ENCODE peak calls at places on chromosomes 1 and 21, in ten cellular contexts. One of them, this sample, is unnamed.

GRCh38 chr1:211607752-211608478 is 29.0 kb upstream of the SLC30A1 start:
- DNase-seq in HuH-7: no peak
- DNase-seq in NCI-H1105: no peak
- DNase-seq in GM04504: no peak
- DNase-seq in NCI-H2029 treated with DMSO at 0.1 percent for 48 hours: no peak
- DNase-seq in COR-L47: no peak
- DNase-seq in stimulated activated naive CD4-positive, alpha-beta T cell treated with Interleukin-2 at 50 U/mL for 16 hours: no peak
- DNase-seq in fibroblast of pulmonary artery: no peak
- DNase-seq in effector CD4-positive, alpha-beta T cell: no peak
- DNase-seq in fibroblast of the aortic adventitia: no peak
- DNase-seq in this sample: no peak

GRCh38 chr1:228735871-228736586 is 750 bp downstream of the RHOU start:
- DNase-seq in HuH-7: peak; percentile 43
- DNase-seq in NCI-H1105: no peak
- DNase-seq in GM04504: no peak
- DNase-seq in NCI-H2029 treated with DMSO at 0.1 percent for 48 hours: no peak
- DNase-seq in COR-L47: no peak
- DNase-seq in stimulated activated naive CD4-positive, alpha-beta T cell treated with Interleukin-2 at 50 U/mL for 16 hours: no peak
- DNase-seq in fibroblast of pulmonary artery: peak; percentile 55
- DNase-seq in effector CD4-positive, alpha-beta T cell: peak; percentile 12
- DNase-seq in fibroblast of the aortic adventitia: peak; percentile 31
- DNase-seq in this sample: peak; percentile 50

GRCh38 chr1:38994196-38994595 is 3.1 kb downstream of the AKIRIN1 start:
- DNase-seq in HuH-7: no peak
- DNase-seq in NCI-H1105: no peak
- DNase-seq in GM04504: no peak
- DNase-seq in NCI-H2029 treated with DMSO at 0.1 percent for 48 hours: no peak
- DNase-seq in COR-L47: no peak
- DNase-seq in stimulated activated naive CD4-positive, alpha-beta T cell treated with Interleukin-2 at 50 U/mL for 16 hours: no peak
- DNase-seq in fibroblast of pulmonary artery: no peak
- DNase-seq in effector CD4-positive, alpha-beta T cell: no peak
- DNase-seq in fibroblast of the aortic adventitia: no peak
- DNase-seq in this sample: no peak

GRCh38 chr1:245363821-245364220 is 209.0 kb downstream of the KIF26B start:
- DNase-seq in HuH-7: no peak
- DNase-seq in NCI-H1105: no peak
- DNase-seq in GM04504: no peak
- DNase-seq in NCI-H2029 treated with DMSO at 0.1 percent for 48 hours: no peak
- DNase-seq in COR-L47: no peak
- DNase-seq in stimulated activated naive CD4-positive, alpha-beta T cell treated with Interleukin-2 at 50 U/mL for 16 hours: no peak
- DNase-seq in fibroblast of pulmonary artery: no peak
- DNase-seq in effector CD4-positive, alpha-beta T cell: no peak
- DNase-seq in fibroblast of the aortic adventitia: no peak
- DNase-seq in this sample: peak; percentile 49

GRCh38 chr1:229941160-229941559 is 125.9 kb upstream of the GALNT2 start:
- DNase-seq in HuH-7: no peak
- DNase-seq in NCI-H1105: no peak
- DNase-seq in GM04504: no peak
- DNase-seq in NCI-H2029 treated with DMSO at 0.1 percent for 48 hours: no peak
- DNase-seq in COR-L47: no peak
- DNase-seq in stimulated activated naive CD4-positive, alpha-beta T cell treated with Interleukin-2 at 50 U/mL for 16 hours: no peak
- DNase-seq in fibroblast of pulmonary artery: no peak
- DNase-seq in effector CD4-positive, alpha-beta T cell: no peak
- DNase-seq in fibroblast of the aortic adventitia: no peak
- DNase-seq in this sample: no peak

GRCh38 chr21:35035116-35035515 is 14.0 kb downstream of the RUNX1 start:
- DNase-seq in HuH-7: no peak
- DNase-seq in NCI-H1105: no peak
- DNase-seq in GM04504: no peak
- DNase-seq in NCI-H2029 treated with DMSO at 0.1 percent for 48 hours: no peak
- DNase-seq in COR-L47: no peak
- DNase-seq in stimulated activated naive CD4-positive, alpha-beta T cell treated with Interleukin-2 at 50 U/mL for 16 hours: no peak
- DNase-seq in fibroblast of pulmonary artery: no peak
- DNase-seq in effector CD4-positive, alpha-beta T cell: no peak
- DNase-seq in fibroblast of the aortic adventitia: no peak
- DNase-seq in this sample: no peak

GRCh38 chr1:9315411-9316079 is 22.9 kb downstream of the SPSB1 start:
- DNase-seq in HuH-7: no peak
- DNase-seq in NCI-H1105: no peak
- DNase-seq in GM04504: no peak
- DNase-seq in NCI-H2029 treated with DMSO at 0.1 percent for 48 hours: no peak
- DNase-seq in COR-L47: no peak
- DNase-seq in stimulated activated naive CD4-positive, alpha-beta T cell treated with Interleukin-2 at 50 U/mL for 16 hours: peak; percentile 79
- DNase-seq in fibroblast of pulmonary artery: peak; percentile 60
- DNase-seq in effector CD4-positive, alpha-beta T cell: no peak
- DNase-seq in fibroblast of the aortic adventitia: peak; percentile 36
- DNase-seq in this sample: no peak

GRCh38 chr1:221759436-221759835 is 17.5 kb upstream of the DUSP10 start:
- DNase-seq in HuH-7: no peak
- DNase-seq in NCI-H1105: no peak
- DNase-seq in GM04504: no peak
- DNase-seq in NCI-H2029 treated with DMSO at 0.1 percent for 48 hours: no peak
- DNase-seq in COR-L47: no peak
- DNase-seq in stimulated activated naive CD4-positive, alpha-beta T cell treated with Interleukin-2 at 50 U/mL for 16 hours: no peak
- DNase-seq in fibroblast of pulmonary artery: peak; percentile 40
- DNase-seq in effector CD4-positive, alpha-beta T cell: no peak
- DNase-seq in fibroblast of the aortic adventitia: peak; percentile 60
- DNase-seq in this sample: no peak

GRCh38 chr1:114314576-114314975 is 160.9 kb upstream of the SYT6 start:
- DNase-seq in HuH-7: no peak
- DNase-seq in NCI-H1105: no peak
- DNase-seq in GM04504: no peak
- DNase-seq in NCI-H2029 treated with DMSO at 0.1 percent for 48 hours: no peak
- DNase-seq in COR-L47: no peak
- DNase-seq in stimulated activated naive CD4-positive, alpha-beta T cell treated with Interleukin-2 at 50 U/mL for 16 hours: no peak
- DNase-seq in fibroblast of pulmonary artery: no peak
- DNase-seq in effector CD4-positive, alpha-beta T cell: no peak
- DNase-seq in fibroblast of the aortic adventitia: no peak
- DNase-seq in this sample: no peak

GRCh38 chr1:50968884-50969610 is 998 bp upstream of the CDKN2C start:
- DNase-seq in HuH-7: peak; percentile 22
- DNase-seq in NCI-H1105: no peak
- DNase-seq in GM04504: no peak
- DNase-seq in NCI-H2029 treated with DMSO at 0.1 percent for 48 hours: no peak
- DNase-seq in COR-L47: no peak
- DNase-seq in stimulated activated naive CD4-positive, alpha-beta T cell treated with Interleukin-2 at 50 U/mL for 16 hours: peak; percentile 48
- DNase-seq in fibroblast of pulmonary artery: peak; percentile 12
- DNase-seq in effector CD4-positive, alpha-beta T cell: peak; percentile 31
- DNase-seq in fibroblast of the aortic adventitia: peak; percentile 19
- DNase-seq in this sample: no peak

GRCh38 chr1:9942399-9942938 is 722 bp downstream of the LZIC start:
- DNase-seq in HuH-7: peak; percentile 60
- DNase-seq in NCI-H1105: peak; percentile 15
- DNase-seq in GM04504: peak; percentile 31
- DNase-seq in NCI-H2029 treated with DMSO at 0.1 percent for 48 hours: peak; percentile 15
- DNase-seq in COR-L47: peak; percentile 47
- DNase-seq in stimulated activated naive CD4-positive, alpha-beta T cell treated with Interleukin-2 at 50 U/mL for 16 hours: no peak
- DNase-seq in fibroblast of pulmonary artery: peak; percentile 75
- DNase-seq in effector CD4-positive, alpha-beta T cell: no peak
- DNase-seq in fibroblast of the aortic adventitia: peak; percentile 78
- DNase-seq in this sample: peak; percentile 31

GRCh38 chr1:24996983-24997893 is 67.2 kb upstream of the RUNX3 start:
- DNase-seq in HuH-7: no peak
- DNase-seq in NCI-H1105: no peak
- DNase-seq in GM04504: no peak
- DNase-seq in NCI-H2029 treated with DMSO at 0.1 percent for 48 hours: no peak
- DNase-seq in COR-L47: no peak
- DNase-seq in stimulated activated naive CD4-positive, alpha-beta T cell treated with Interleukin-2 at 50 U/mL for 16 hours: no peak
- DNase-seq in fibroblast of pulmonary artery: no peak
- DNase-seq in effector CD4-positive, alpha-beta T cell: no peak
- DNase-seq in fibroblast of the aortic adventitia: no peak
- DNase-seq in this sample: no peak

GRCh38 chr1:9101510-9102146 is 27.3 kb downstream of the GPR157 start:
- DNase-seq in HuH-7: peak; percentile 70
- DNase-seq in NCI-H1105: no peak
- DNase-seq in GM04504: peak; percentile 35
- DNase-seq in NCI-H2029 treated with DMSO at 0.1 percent for 48 hours: peak; percentile 7
- DNase-seq in COR-L47: peak; percentile 38
- DNase-seq in stimulated activated naive CD4-positive, alpha-beta T cell treated with Interleukin-2 at 50 U/mL for 16 hours: no peak
- DNase-seq in fibroblast of pulmonary artery: peak; percentile 71
- DNase-seq in effector CD4-positive, alpha-beta T cell: no peak
- DNase-seq in fibroblast of the aortic adventitia: peak; percentile 78
- DNase-seq in this sample: peak; percentile 63

GRCh38 chr1:104132386-104132973 is 382.8 kb downstream of the AMY1C start:
- DNase-seq in HuH-7: peak; percentile 6
- DNase-seq in NCI-H1105: peak; percentile 51
- DNase-seq in GM04504: no peak
- DNase-seq in NCI-H2029 treated with DMSO at 0.1 percent for 48 hours: peak; percentile 17
- DNase-seq in COR-L47: peak; percentile 57
- DNase-seq in stimulated activated naive CD4-positive, alpha-beta T cell treated with Interleukin-2 at 50 U/mL for 16 hours: no peak
- DNase-seq in fibroblast of pulmonary artery: no peak
- DNase-seq in effector CD4-positive, alpha-beta T cell: no peak
- DNase-seq in fibroblast of the aortic adventitia: no peak
- DNase-seq in this sample: peak; percentile 12

GRCh38 chr21:41169701-41170100 is 1.7 kb downstream of the BACE2 start:
- DNase-seq in HuH-7: no peak
- DNase-seq in NCI-H1105: no peak
- DNase-seq in GM04504: no peak
- DNase-seq in NCI-H2029 treated with DMSO at 0.1 percent for 48 hours: no peak
- DNase-seq in COR-L47: no peak
- DNase-seq in stimulated activated naive CD4-positive, alpha-beta T cell treated with Interleukin-2 at 50 U/mL for 16 hours: no peak
- DNase-seq in fibroblast of pulmonary artery: no peak
- DNase-seq in effector CD4-positive, alpha-beta T cell: no peak
- DNase-seq in fibroblast of the aortic adventitia: peak; percentile 60
- DNase-seq in this sample: no peak

GRCh38 chr1:219660666-219661463 is 48.0 kb upstream of the ZC3H11B start:
- DNase-seq in HuH-7: peak; percentile 58
- DNase-seq in NCI-H1105: no peak
- DNase-seq in GM04504: peak; percentile 29
- DNase-seq in NCI-H2029 treated with DMSO at 0.1 percent for 48 hours: peak; percentile 69
- DNase-seq in COR-L47: no peak
- DNase-seq in stimulated activated naive CD4-positive, alpha-beta T cell treated with Interleukin-2 at 50 U/mL for 16 hours: no peak
- DNase-seq in fibroblast of pulmonary artery: peak; percentile 95
- DNase-seq in effector CD4-positive, alpha-beta T cell: no peak
- DNase-seq in fibroblast of the aortic adventitia: peak; percentile 95
- DNase-seq in this sample: peak; percentile 67

GRCh38 chr1:68571499-68571898 is 74.6 kb upstream of the DEPDC1 start:
- DNase-seq in HuH-7: no peak
- DNase-seq in NCI-H1105: no peak
- DNase-seq in GM04504: no peak
- DNase-seq in NCI-H2029 treated with DMSO at 0.1 percent for 48 hours: no peak
- DNase-seq in COR-L47: no peak
- DNase-seq in stimulated activated naive CD4-positive, alpha-beta T cell treated with Interleukin-2 at 50 U/mL for 16 hours: no peak
- DNase-seq in fibroblast of pulmonary artery: peak; percentile 42
- DNase-seq in effector CD4-positive, alpha-beta T cell: no peak
- DNase-seq in fibroblast of the aortic adventitia: peak; percentile 23
- DNase-seq in this sample: no peak

GRCh38 chr1:238409947-238410346 is 519.2 kb upstream of the ZP4 start:
- DNase-seq in HuH-7: no peak
- DNase-seq in NCI-H1105: no peak
- DNase-seq in GM04504: peak; percentile 66
- DNase-seq in NCI-H2029 treated with DMSO at 0.1 percent for 48 hours: no peak
- DNase-seq in COR-L47: no peak
- DNase-seq in stimulated activated naive CD4-positive, alpha-beta T cell treated with Interleukin-2 at 50 U/mL for 16 hours: no peak
- DNase-seq in fibroblast of pulmonary artery: peak; percentile 39
- DNase-seq in effector CD4-positive, alpha-beta T cell: no peak
- DNase-seq in fibroblast of the aortic adventitia: peak; percentile 85
- DNase-seq in this sample: no peak

GRCh38 chr1:35192056-35192852 is 691 bp downstream of the SFPQ start:
- DNase-seq in HuH-7: peak; percentile 71
- DNase-seq in NCI-H1105: peak; percentile 85
- DNase-seq in GM04504: peak; percentile 53
- DNase-seq in NCI-H2029 treated with DMSO at 0.1 percent for 48 hours: no peak
- DNase-seq in COR-L47: peak; percentile 79
- DNase-seq in stimulated activated naive CD4-positive, alpha-beta T cell treated with Interleukin-2 at 50 U/mL for 16 hours: peak; percentile 88
- DNase-seq in fibroblast of pulmonary artery: peak; percentile 77
- DNase-seq in effector CD4-positive, alpha-beta T cell: peak; percentile 84
- DNase-seq in fibroblast of the aortic adventitia: peak; percentile 63
- DNase-seq in this sample: peak; percentile 72

GRCh38 chr1:31795801-31796621 is 19.8 kb downstream of the SPOCD1 start:
- DNase-seq in HuH-7: no peak
- DNase-seq in NCI-H1105: peak; percentile 92
- DNase-seq in GM04504: peak; percentile 73
- DNase-seq in NCI-H2029 treated with DMSO at 0.1 percent for 48 hours: peak; percentile 46
- DNase-seq in COR-L47: peak; percentile 90
- DNase-seq in stimulated activated naive CD4-positive, alpha-beta T cell treated with Interleukin-2 at 50 U/mL for 16 hours: no peak
- DNase-seq in fibroblast of pulmonary artery: peak; percentile 80
- DNase-seq in effector CD4-positive, alpha-beta T cell: no peak
- DNase-seq in fibroblast of the aortic adventitia: peak; percentile 53
- DNase-seq in this sample: no peak

GRCh38 chr1:53498555-53499142 is 39.5 kb downstream of the DMRTB1 start:
- DNase-seq in HuH-7: no peak
- DNase-seq in NCI-H1105: no peak
- DNase-seq in GM04504: peak; percentile 42
- DNase-seq in NCI-H2029 treated with DMSO at 0.1 percent for 48 hours: no peak
- DNase-seq in COR-L47: no peak
- DNase-seq in stimulated activated naive CD4-positive, alpha-beta T cell treated with Interleukin-2 at 50 U/mL for 16 hours: no peak
- DNase-seq in fibroblast of pulmonary artery: peak; percentile 19
- DNase-seq in effector CD4-positive, alpha-beta T cell: no peak
- DNase-seq in fibroblast of the aortic adventitia: peak; percentile 62
- DNase-seq in this sample: no peak

GRCh38 chr1:9473032-9473792 is 66.1 kb upstream of the SLC25A33 start:
- DNase-seq in HuH-7: no peak
- DNase-seq in NCI-H1105: no peak
- DNase-seq in GM04504: peak; percentile 87
- DNase-seq in NCI-H2029 treated with DMSO at 0.1 percent for 48 hours: no peak
- DNase-seq in COR-L47: peak; percentile 84
- DNase-seq in stimulated activated naive CD4-positive, alpha-beta T cell treated with Interleukin-2 at 50 U/mL for 16 hours: no peak
- DNase-seq in fibroblast of pulmonary artery: peak; percentile 87
- DNase-seq in effector CD4-positive, alpha-beta T cell: no peak
- DNase-seq in fibroblast of the aortic adventitia: peak; percentile 96
- DNase-seq in this sample: peak; percentile 30

GRCh38 chr1:147834810-147835209 is 67.8 kb upstream of the GJA8 start:
- DNase-seq in HuH-7: no peak
- DNase-seq in NCI-H1105: no peak
- DNase-seq in GM04504: no peak
- DNase-seq in NCI-H2029 treated with DMSO at 0.1 percent for 48 hours: no peak
- DNase-seq in COR-L47: no peak
- DNase-seq in stimulated activated naive CD4-positive, alpha-beta T cell treated with Interleukin-2 at 50 U/mL for 16 hours: no peak
- DNase-seq in fibroblast of pulmonary artery: no peak
- DNase-seq in effector CD4-positive, alpha-beta T cell: no peak
- DNase-seq in fibroblast of the aortic adventitia: no peak
- DNase-seq in this sample: no peak

GRCh38 chr1:29520571-29521437 is 284.5 kb downstream of the PTPRU start:
- DNase-seq in HuH-7: no peak
- DNase-seq in NCI-H1105: no peak
- DNase-seq in GM04504: no peak
- DNase-seq in NCI-H2029 treated with DMSO at 0.1 percent for 48 hours: no peak
- DNase-seq in COR-L47: no peak
- DNase-seq in stimulated activated naive CD4-positive, alpha-beta T cell treated with Interleukin-2 at 50 U/mL for 16 hours: no peak
- DNase-seq in fibroblast of pulmonary artery: no peak
- DNase-seq in effector CD4-positive, alpha-beta T cell: no peak
- DNase-seq in fibroblast of the aortic adventitia: no peak
- DNase-seq in this sample: no peak

GRCh38 chr1:203381151-203381751 is 30.3 kb upstream of the FMOD start:
- DNase-seq in HuH-7: no peak
- DNase-seq in NCI-H1105: no peak
- DNase-seq in GM04504: no peak
- DNase-seq in NCI-H2029 treated with DMSO at 0.1 percent for 48 hours: no peak
- DNase-seq in COR-L47: no peak
- DNase-seq in stimulated activated naive CD4-positive, alpha-beta T cell treated with Interleukin-2 at 50 U/mL for 16 hours: no peak
- DNase-seq in fibroblast of pulmonary artery: no peak
- DNase-seq in effector CD4-positive, alpha-beta T cell: no peak
- DNase-seq in fibroblast of the aortic adventitia: no peak
- DNase-seq in this sample: no peak

GRCh38 chr1:200211157-200211556 is 183.6 kb downstream of the NR5A2 start:
- DNase-seq in HuH-7: no peak
- DNase-seq in NCI-H1105: no peak
- DNase-seq in GM04504: no peak
- DNase-seq in NCI-H2029 treated with DMSO at 0.1 percent for 48 hours: no peak
- DNase-seq in COR-L47: no peak
- DNase-seq in stimulated activated naive CD4-positive, alpha-beta T cell treated with Interleukin-2 at 50 U/mL for 16 hours: no peak
- DNase-seq in fibroblast of pulmonary artery: peak; percentile 26
- DNase-seq in effector CD4-positive, alpha-beta T cell: no peak
- DNase-seq in fibroblast of the aortic adventitia: peak; percentile 49
- DNase-seq in this sample: no peak

GRCh38 chr1:210330279-210330866 is 1.7 kb downstream of the HHAT start:
- DNase-seq in HuH-7: no peak
- DNase-seq in NCI-H1105: no peak
- DNase-seq in GM04504: no peak
- DNase-seq in NCI-H2029 treated with DMSO at 0.1 percent for 48 hours: peak; percentile 5
- DNase-seq in COR-L47: peak; percentile 31
- DNase-seq in stimulated activated naive CD4-positive, alpha-beta T cell treated with Interleukin-2 at 50 U/mL for 16 hours: no peak
- DNase-seq in fibroblast of pulmonary artery: no peak
- DNase-seq in effector CD4-positive, alpha-beta T cell: no peak
- DNase-seq in fibroblast of the aortic adventitia: peak; percentile 40
- DNase-seq in this sample: no peak

This sample was measured in Caco-2.